ENCODE peak calls at places on chromosomes 7 and 10, in six cellular contexts. E, G, F, B, V and D are unnamed samples.

GRCh38 chr7:70693300-70693689 is 438.6 kb upstream of the GALNT17 start:
- DNase-seq in E (no peak), G (no peak), F (peak), B (no peak), V (no peak), D (no peak)

GRCh38 chr7:129127154-129127553 is 17.4 kb upstream of the TSPAN33 start:
- DNase-seq in E (no peak), G (no peak), F (no peak), B (no peak), V (no peak), D (no peak)

GRCh38 chr10:80664071-80664680 is 126.5 kb downstream of the SH2D4B start:
- DNase-seq in E (peak), G (no peak), F (peak), B (peak), V (peak), D (peak)

GRCh38 chr10:63586048-63586447 is 64.8 kb downstream of the REEP3 start:
- DNase-seq in E (no peak), G (no peak), F (no peak), B (no peak), V (no peak), D (peak)

GRCh38 chr7:155489862-155490696 is 32.1 kb downstream of the EN2 start:
- DNase-seq in E (no peak), G (no peak), F (no peak), B (no peak), V (no peak), D (no peak)

GRCh38 chr7:69049341-69049740 is 548.9 kb upstream of the AUTS2 start:
- DNase-seq in E (no peak), G (no peak), F (no peak), B (no peak), V (no peak), D (no peak)

GRCh38 chr10:131808370-131808930 is 92.4 kb upstream of the PPP2R2D start:
- DNase-seq in E (no peak), G (no peak), F (no peak), B (no peak), V (no peak), D (no peak)

GRCh38 chr10:69389827-69390490 is 26.8 kb downstream of the TACR2 start:
- DNase-seq in E (no peak), G (no peak), F (peak), B (peak), V (peak), D (peak)

GRCh38 chr10:621981-622740 is 67.3 kb downstream of the DIP2C start:
- DNase-seq in E (no peak), G (no peak), F (no peak), B (no peak), V (no peak), D (no peak)

GRCh38 chr10:51103818-51104217 is 29.5 kb downstream of the PRKG1 start:
- DNase-seq in E (no peak), G (no peak), F (no peak), B (no peak), V (no peak), D (peak)

GRCh38 chr7:30893357-30893756 is 18.3 kb upstream of the AQP1 start:
- DNase-seq in E (no peak), G (no peak), F (peak), B (no peak), V (peak), D (no peak)

GRCh38 chr10:16995867-16996529 is 133.6 kb downstream of the CUBN start:
- DNase-seq in E (no peak), G (no peak), F (peak), B (no peak), V (no peak), D (no peak)

GRCh38 chr7:107874605-107875446 is 16.2 kb upstream of the DLD start:
- DNase-seq in E (no peak), G (no peak), F (peak), B (peak), V (no peak), D (peak)

GRCh38 chr10:72812798-72813430 is 80.6 kb upstream of the OIT3 start:
- DNase-seq in E (no peak), G (peak), F (peak), B (no peak), V (no peak), D (peak)

GRCh38 chr10:79286318-79286951 is 60.8 kb upstream of the PPIF start:
- DNase-seq in E (no peak), G (no peak), F (no peak), B (peak), V (peak), D (peak)

GRCh38 chr10:287814-288213 is 152.6 kb downstream of the ZMYND11 start:
- DNase-seq in E (no peak), G (no peak), F (no peak), B (no peak), V (no peak), D (no peak)

GRCh38 chr10:73166972-73167371 is 836 bp downstream of the ECD start:
- DNase-seq in E (no peak), G (no peak), F (no peak), B (no peak), V (no peak), D (no peak)

GRCh38 chr7:45088821-45089313 is at the start of gene NACAD:
- DNase-seq in E (peak), G (no peak), F (peak), B (no peak), V (peak), D (no peak)

GRCh38 chr10:125157473-125157865 is 2.9 kb downstream of the CTBP2 start:
- DNase-seq in E (no peak), G (no peak), F (no peak), B (no peak), V (no peak), D (no peak)

GRCh38 chr10:6176691-6177231 is 26.0 kb upstream of the PFKFB3 start:
- DNase-seq in E (no peak), G (no peak), F (no peak), B (no peak), V (no peak), D (peak)

GRCh38 chr7:152887779-152888178 is 128.2 kb downstream of the ACTR3B start:
- DNase-seq in E (no peak), G (no peak), F (no peak), B (no peak), V (no peak), D (no peak)

GRCh38 chr7:127810691-127811660 is 159.0 kb downstream of the SND1 start:
- DNase-seq in E (no peak), G (no peak), F (no peak), B (no peak), V (no peak), D (no peak)

GRCh38 chr7:35802649-35803048 is 1.8 kb downstream of the SEPTIN7 start:
- DNase-seq in E (no peak), G (no peak), F (peak), B (peak), V (no peak), D (no peak)

GRCh38 chr7:108028111-108028510 is 25.1 kb upstream of the LAMB1 start:
- DNase-seq in E (no peak), G (no peak), F (no peak), B (no peak), V (no peak), D (no peak)

GRCh38 chr10:36185096-36185495 is 543.0 kb upstream of the FZD8 start:
- DNase-seq in E (no peak), G (no peak), F (no peak), B (no peak), V (no peak), D (no peak)

GRCh38 chr10:77692782-77693181 is 55.2 kb upstream of the KCNMA1 start:
- DNase-seq in E (no peak), G (no peak), F (peak), B (no peak), V (no peak), D (peak)

GRCh38 chr10:120186506-120186905 is 270.5 kb upstream of the PLPP4 start:
- DNase-seq in E (no peak), G (no peak), F (no peak), B (no peak), V (no peak), D (no peak)

GRCh38 chr10:133347636-133348517 is 704 bp downstream of the PRAP1 start:
- DNase-seq in E (no peak), G (no peak), F (no peak), B (no peak), V (no peak), D (no peak)

GRCh38 chr10:86971146-86971991 is 3.1 kb downstream of the ADIRF start:
- DNase-seq in E (peak), G (no peak), F (peak), B (no peak), V (peak), D (peak)

DNA sequence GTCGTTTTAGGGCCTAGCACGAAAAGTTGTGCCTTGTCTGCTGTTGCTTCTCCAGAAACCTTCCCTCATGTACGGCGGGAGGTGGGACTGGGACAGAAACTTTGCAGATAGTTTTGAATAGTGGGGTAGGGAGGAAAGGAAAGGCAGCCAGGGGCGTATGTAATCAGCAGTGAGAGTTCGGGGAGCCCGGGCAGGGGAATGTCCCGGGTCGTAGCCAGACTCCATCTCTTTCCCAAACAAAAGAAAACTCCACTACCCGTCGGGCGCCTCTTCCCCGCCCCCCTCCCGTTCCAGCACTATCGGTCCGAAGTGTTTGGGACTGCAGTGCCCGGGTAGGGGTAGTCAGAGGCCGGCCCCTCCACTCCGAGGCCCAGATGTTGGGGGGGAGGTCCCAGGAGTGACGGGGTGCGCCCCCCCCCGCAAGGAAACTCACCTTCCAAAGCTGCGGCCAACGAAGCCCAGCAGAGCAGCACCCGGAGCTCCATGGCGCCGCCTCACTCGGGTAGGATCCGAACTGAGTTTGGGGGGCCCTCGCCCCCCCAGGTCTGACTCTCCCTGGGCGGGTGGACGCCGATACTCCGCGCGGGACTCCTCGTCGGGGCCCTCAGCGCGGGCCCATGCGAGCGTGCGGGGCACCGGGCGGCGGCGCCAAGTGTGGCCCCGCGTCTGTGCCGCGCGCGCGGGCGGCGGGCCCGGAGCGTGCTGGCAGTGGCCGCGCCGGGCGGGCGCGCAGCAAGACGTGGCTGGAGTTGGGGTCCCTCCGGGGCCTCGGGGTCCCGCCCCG is 585 bp downstream of the EPHB4 start:
- DNase-seq in E (peak), G (no peak), F (no peak), B (no peak), V (no peak), D (no peak)
- H3K4me3 ChIP-seq in E (peak), G (peak), F (peak), B (no peak), V (peak), D (peak)

DNA sequence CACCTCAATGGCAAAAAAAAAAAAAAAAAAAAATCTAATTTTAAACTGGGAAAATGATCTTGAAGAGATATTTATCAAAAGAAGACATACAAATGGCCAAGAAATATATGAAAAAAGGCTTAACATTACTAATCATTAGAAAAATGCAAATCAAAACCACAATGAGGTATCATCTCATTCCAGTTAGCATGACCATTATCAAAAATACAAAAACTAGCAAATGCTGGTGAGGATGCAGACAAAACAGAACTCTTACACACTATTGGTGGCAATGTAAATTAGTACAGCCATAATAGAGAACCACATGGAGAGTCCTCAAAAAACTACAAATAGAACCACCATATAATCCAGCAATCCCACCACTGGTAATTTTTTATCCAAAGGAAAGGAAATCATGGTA is 489.6 kb downstream of the TNS3 start:
- DNase-seq in E (no peak), G (no peak), F (peak), B (no peak), V (no peak), D (no peak)
- TF ChIP-seq CTCF in E (no peak), G (no peak), F (no peak), B (no peak), V (no peak), D (no peak)

DNA sequence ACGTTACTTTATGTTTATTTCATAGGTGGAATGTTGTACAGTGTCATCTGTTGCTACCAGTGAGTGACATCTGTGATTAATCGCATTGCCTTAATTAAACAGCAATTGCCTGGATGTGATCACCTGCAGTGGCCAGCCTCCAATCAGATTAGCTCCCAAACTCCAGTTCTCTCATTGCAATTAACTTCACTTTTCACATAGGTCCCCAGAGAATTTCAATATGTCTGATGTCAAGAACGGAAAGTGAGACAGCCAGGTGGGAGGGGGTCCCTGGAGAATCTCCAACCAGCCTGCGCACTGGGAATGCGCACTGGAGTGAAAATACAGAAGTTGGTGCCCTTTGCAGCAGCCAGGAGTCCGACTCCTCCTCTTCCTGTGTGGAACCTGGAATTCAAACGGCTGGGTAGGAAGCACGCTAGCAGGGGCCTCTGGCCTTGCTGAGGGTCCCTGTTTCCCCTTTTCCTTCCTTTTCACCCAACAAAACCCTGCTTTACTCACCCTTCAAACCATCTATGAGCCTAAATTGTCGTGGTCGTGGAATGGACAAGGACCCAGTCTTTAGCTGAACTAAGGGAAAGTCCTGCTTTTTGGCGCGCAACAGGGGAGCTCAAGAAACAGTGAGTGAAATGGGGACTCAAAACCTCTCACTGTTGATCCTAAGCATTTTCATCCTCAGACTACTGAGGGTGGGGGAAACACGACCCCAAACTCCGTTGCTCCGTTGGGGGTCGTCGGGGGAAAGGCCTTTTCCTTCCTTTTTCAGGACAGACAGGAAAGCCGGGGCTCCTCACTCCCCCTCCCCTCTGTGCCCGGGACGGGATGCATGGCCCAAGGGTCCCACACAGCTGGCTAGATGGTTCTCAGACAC is 1355.5 kb upstream of the LRRTM3 start:
- DNase-seq in E (no peak), G (no peak), F (peak), B (no peak), V (peak), D (peak)
- H3K4me3 ChIP-seq in E (peak), G (peak), F (peak), B (no peak), V (peak), D (peak)

GRCh38 chr7:50621206-50621605 is 56.0 kb upstream of the DDC start:
- DNase-seq in E (no peak), G (no peak), F (no peak), B (no peak), V (no peak), D (no peak)

GRCh38 chr7:50620418-50620817 is 55.2 kb upstream of the DDC start:
- DNase-seq in E (peak), G (no peak), F (peak), B (no peak), V (no peak), D (no peak)

GRCh38 chr7:50621932-50622587 is 56.9 kb upstream of the DDC start:
- DNase-seq in E (no peak), G (no peak), F (no peak), B (no peak), V (no peak), D (no peak)

GRCh38 chr7:50625360-50625759 is 60.2 kb upstream of the DDC start:
- DNase-seq in E (no peak), G (no peak), F (no peak), B (no peak), V (no peak), D (no peak)

GRCh38 chr7:50622821-50623220 is 57.6 kb upstream of the DDC start:
- DNase-seq in E (no peak), G (no peak), F (no peak), B (no peak), V (no peak), D (no peak)
- TF ChIP-seq CTCF in E (no peak), G (no peak), F (no peak), B (no peak), V (no peak), D (no peak)

GRCh38 chr10:49010831-49011230 is 71.2 kb upstream of the LRRC18 start:
- DNase-seq in E (no peak), G (no peak), F (no peak), B (no peak), V (no peak), D (no peak)
- H3K4me3 ChIP-seq in E (no peak), G (no peak), F (no peak), B (no peak), V (no peak), D (no peak)

DNA sequence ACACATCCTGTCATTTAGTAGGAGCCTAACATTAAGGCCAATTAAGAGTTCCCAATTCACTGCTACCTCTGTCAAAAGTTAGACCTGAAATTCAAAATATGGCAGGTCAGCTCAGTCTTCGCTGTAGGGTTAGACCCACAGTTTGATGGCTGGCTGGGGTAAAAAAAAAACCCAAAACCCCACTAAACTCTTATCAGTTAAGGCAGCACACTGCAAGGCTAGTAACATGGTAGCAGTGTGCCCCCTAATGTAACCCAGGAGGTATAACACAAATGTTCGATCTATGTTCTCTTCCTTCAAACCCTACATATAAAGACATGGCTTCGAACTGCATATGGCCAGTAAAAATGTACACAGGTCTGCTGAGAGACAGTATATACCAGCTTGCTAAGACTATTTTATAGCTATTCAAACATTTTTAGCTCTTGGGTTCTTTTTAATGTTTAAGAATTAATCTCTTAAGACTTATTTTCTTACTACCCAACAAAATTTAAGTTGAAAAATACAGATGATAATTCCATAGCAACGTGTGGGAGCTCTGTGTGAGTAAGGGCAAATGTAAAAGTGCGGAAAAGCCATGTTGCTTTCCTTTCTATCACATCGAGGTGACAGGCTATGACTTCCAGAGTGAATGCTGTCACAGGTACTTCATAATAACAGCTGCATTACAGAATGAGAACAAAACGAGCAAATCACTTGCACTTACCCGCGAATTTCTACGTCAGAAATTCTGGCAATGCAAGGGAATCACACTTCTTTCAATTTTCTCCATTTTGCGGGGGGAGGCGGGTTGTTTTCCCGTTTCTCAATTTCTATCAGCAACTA is 168.4 kb upstream of the IMMP2L start:
- DNase-seq in E (no peak), G (no peak), F (peak), B (peak), V (no peak), D (peak)
- TF ChIP-seq CTCF in E (no peak), G (peak), F (peak), B (peak), V (peak), D (peak)

GRCh38 chr7:29342761-29343160 is 148.2 kb downstream of the CHN2 start:
- DNase-seq in E (no peak), G (no peak), F (peak), B (no peak), V (no peak), D (peak)

GRCh38 chr7:29343379-29343778 is 148.8 kb downstream of the CHN2 start:
- DNase-seq in E (no peak), G (no peak), F (no peak), B (no peak), V (no peak), D (no peak)

GRCh38 chr7:29344334-29344978 is 149.9 kb downstream of the CHN2 start:
- DNase-seq in E (no peak), G (no peak), F (no peak), B (no peak), V (no peak), D (peak)

GRCh38 chr7:29346574-29346973 is 152.0 kb downstream of the CHN2 start:
- DNase-seq in E (no peak), G (no peak), F (no peak), B (no peak), V (no peak), D (peak)

DNA sequence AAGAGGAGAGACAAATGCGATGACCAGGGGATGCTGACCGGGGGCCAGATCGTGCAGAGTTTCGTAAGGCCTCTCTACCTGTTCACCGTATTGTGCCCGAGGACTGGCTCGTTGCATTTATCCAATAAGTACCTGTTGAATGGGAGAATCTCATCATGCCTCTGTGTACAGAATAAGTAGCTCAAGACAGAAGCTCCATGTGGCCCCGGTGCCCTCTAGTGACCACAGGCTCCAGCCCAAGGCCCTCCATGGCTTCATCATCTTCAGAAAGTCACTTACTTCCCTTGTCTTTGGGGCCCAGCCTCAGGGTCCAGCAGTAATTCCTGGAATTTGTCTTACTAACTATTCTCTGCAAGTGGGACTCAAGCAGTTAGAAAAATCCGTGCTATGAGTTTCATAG is 151.0 kb downstream of the CHN2 start:
- DNase-seq in E (no peak), G (no peak), F (no peak), B (no peak), V (peak), D (no peak)
- H3K4me3 ChIP-seq in E (no peak), G (no peak), F (no peak), B (no peak), V (no peak), D (no peak)